ENCODE peak calls at places on chromosomes 5 and 9, in nine cellular contexts. U is naive thymus-derived CD4-positive, alpha-beta T cell; D is neural progenitor cell; C is left ventricle myocardium inferior; J is fibroblast of pulmonary artery; H is H7; G is BE2C; V is CD4-positive, alpha-beta T cell; A is T-helper 1 cell. R is an unnamed sample.

GRCh38 chr9:78121488-78121887 is 89.9 kb upstream of the GNAQ start:
- DNase-seq in V (peak; percentile 49), C (peak; percentile 45), H (peak; percentile 7), J (peak; percentile 77), D (peak; percentile 72), G (peak; percentile 76), A (peak; percentile 25), U (peak; percentile 37), R (peak; percentile 13)

GRCh38 chr9:107810493-107810931 is 320.9 kb upstream of the KLF4 start:
- DNase-seq in U (no peak), A (no peak), V (no peak), C (no peak), J (no peak), G (no peak), D (no peak), H (no peak), R (no peak)

GRCh38 chr5:154055225-154055624 is 16.5 kb downstream of the MFAP3 start:
- DNase-seq in D (no peak), C (no peak), V (no peak), G (no peak), A (no peak), U (no peak), H (no peak), J (no peak), R (no peak)

GRCh38 chr5:171596391-171596878 is 177.0 kb downstream of the FGF18 start:
- DNase-seq in V (no peak), G (no peak), A (no peak), J (peak; percentile 92), C (peak; percentile 84), D (no peak), H (peak; percentile 81), U (no peak), R (no peak)

GRCh38 chr9:95516736-95517558 is at the start of gene PTCH1:
- DNase-seq in J (peak; percentile 55), D (peak; percentile 91), H (peak; percentile 83), U (peak; percentile 56), G (peak; percentile 62), C (peak; percentile 36), V (peak; percentile 35), A (no peak), R (peak; percentile 46)

GRCh38 chr5:136382791-136383190 is 17.4 kb upstream of the TRPC7 start:
- DNase-seq in G (no peak), H (no peak), J (no peak), D (peak; percentile 17), U (no peak), A (no peak), C (no peak), V (no peak), R (no peak)

GRCh38 chr9:504921-505821 is 290.5 kb downstream of the DOCK8 start:
- DNase-seq in V (peak; percentile 2), A (peak; percentile 19), D (peak; percentile 63), C (peak; percentile 29), J (no peak), H (peak; percentile 81), U (peak; percentile 11), G (peak; percentile 6), R (no peak)

GRCh38 chr5:13601152-13601551 is 343.3 kb downstream of the DNAH5 start:
- DNase-seq in V (no peak), C (no peak), H (no peak), J (no peak), U (no peak), D (no peak), A (no peak), G (no peak), R (no peak)

GRCh38 chr5:80481019-80481893 is 6.6 kb upstream of the FAM151B start:
- DNase-seq in H (peak; percentile 21), V (no peak), C (no peak), A (no peak), U (peak; percentile 30), D (peak; percentile 57), G (peak; percentile 58), J (peak; percentile 75), R (peak; percentile 12)